ENCODE peak calls at places on chromosomes 2 and 18, in nine cellular contexts. One of them, this sample, is unnamed.

GRCh38 chr2:9690716-9691498 is 60.1 kb upstream of the YWHAQ start:
- DNase-seq in neural progenitor cell: no peak
- DNase-seq in OCI-LY7: no peak
- DNase-seq in SK-N-SH: peak; percentile 56
- DNase-seq in PC-3: no peak
- DNase-seq in HCT116: no peak
- DNase-seq in hepatocyte: no peak
- DNase-seq in GM23338: peak; percentile 20
- DNase-seq in GM23248: no peak
- DNase-seq in this sample: no peak

GRCh38 chr18:75824661-75825060 is 397.2 kb upstream of the SMIM21 start:
- DNase-seq in neural progenitor cell: no peak
- DNase-seq in OCI-LY7: no peak
- DNase-seq in SK-N-SH: no peak
- DNase-seq in PC-3: no peak
- DNase-seq in HCT116: no peak
- DNase-seq in hepatocyte: no peak
- DNase-seq in GM23338: no peak
- DNase-seq in GM23248: no peak
- DNase-seq in this sample: no peak

GRCh38 chr18:79587298-79588125 is 92.1 kb upstream of the CTDP1 start:
- DNase-seq in neural progenitor cell: no peak
- DNase-seq in OCI-LY7: no peak
- DNase-seq in SK-N-SH: no peak
- DNase-seq in PC-3: no peak
- DNase-seq in HCT116: no peak
- DNase-seq in hepatocyte: no peak
- DNase-seq in GM23338: no peak
- DNase-seq in GM23248: no peak
- DNase-seq in this sample: no peak

GRCh38 chr2:230902180-230902899 is 22.7 kb downstream of the GPR55 start:
- DNase-seq in neural progenitor cell: peak; percentile 74
- DNase-seq in OCI-LY7: peak; percentile 52
- DNase-seq in SK-N-SH: peak; percentile 49
- DNase-seq in PC-3: peak; percentile 72
- DNase-seq in HCT116: peak; percentile 54
- DNase-seq in hepatocyte: peak; percentile 80
- DNase-seq in GM23338: peak; percentile 89
- DNase-seq in GM23248: peak; percentile 81
- DNase-seq in this sample: peak; percentile 69

GRCh38 chr2:55165567-55165966 is 66.5 kb downstream of the CLHC1 start:
- DNase-seq in neural progenitor cell: no peak
- DNase-seq in OCI-LY7: no peak
- DNase-seq in SK-N-SH: no peak
- DNase-seq in PC-3: no peak
- DNase-seq in HCT116: no peak
- DNase-seq in hepatocyte: peak; percentile 49
- DNase-seq in GM23338: no peak
- DNase-seq in GM23248: peak; percentile 89
- DNase-seq in this sample: no peak

GRCh38 chr2:143210446-143210819 is 81.2 kb downstream of the ARHGAP15 start:
- DNase-seq in neural progenitor cell: no peak
- DNase-seq in OCI-LY7: no peak
- DNase-seq in SK-N-SH: no peak
- DNase-seq in PC-3: no peak
- DNase-seq in HCT116: no peak
- DNase-seq in hepatocyte: no peak
- DNase-seq in GM23338: no peak
- DNase-seq in GM23248: no peak
- DNase-seq in this sample: no peak

GRCh38 chr2:42028571-42029148 is 19.2 kb upstream of the PKDCC start:
- DNase-seq in neural progenitor cell: no peak
- DNase-seq in OCI-LY7: no peak
- DNase-seq in SK-N-SH: no peak
- DNase-seq in PC-3: no peak
- DNase-seq in HCT116: no peak
- DNase-seq in hepatocyte: no peak
- DNase-seq in GM23338: no peak
- DNase-seq in GM23248: no peak
- DNase-seq in this sample: peak; percentile 84

GRCh38 chr2:12895017-12895416 is 178.3 kb downstream of the TRIB2 start:
- DNase-seq in neural progenitor cell: no peak
- DNase-seq in OCI-LY7: no peak
- DNase-seq in SK-N-SH: no peak
- DNase-seq in PC-3: no peak
- DNase-seq in HCT116: no peak
- DNase-seq in hepatocyte: no peak
- DNase-seq in GM23338: no peak
- DNase-seq in GM23248: no peak
- DNase-seq in this sample: no peak

GRCh38 chr18:43422483-43422882 is 145.2 kb upstream of the SYT4 start:
- DNase-seq in neural progenitor cell: peak; percentile 56
- DNase-seq in OCI-LY7: no peak
- DNase-seq in SK-N-SH: peak; percentile 47
- DNase-seq in PC-3: no peak
- DNase-seq in HCT116: no peak
- DNase-seq in hepatocyte: peak; percentile 34
- DNase-seq in GM23338: peak; percentile 63
- DNase-seq in GM23248: peak; percentile 8
- DNase-seq in this sample: no peak

GRCh38 chr2:26462511-26463251 is 15.2 kb downstream of the OTOF start:
- DNase-seq in neural progenitor cell: peak; percentile 77
- DNase-seq in OCI-LY7: no peak
- DNase-seq in SK-N-SH: peak; percentile 81
- DNase-seq in PC-3: peak; percentile 51
- DNase-seq in HCT116: peak; percentile 60
- DNase-seq in hepatocyte: peak; percentile 77
- DNase-seq in GM23338: peak; percentile 77
- DNase-seq in GM23248: peak; percentile 90
- DNase-seq in this sample: no peak

GRCh38 chr18:58526425-58527115 is 102.3 kb downstream of the ALPK2 start:
- DNase-seq in neural progenitor cell: no peak
- DNase-seq in OCI-LY7: no peak
- DNase-seq in SK-N-SH: no peak
- DNase-seq in PC-3: no peak
- DNase-seq in HCT116: no peak
- DNase-seq in hepatocyte: peak; percentile 39
- DNase-seq in GM23338: no peak
- DNase-seq in GM23248: no peak
- DNase-seq in this sample: no peak

GRCh38 chr2:224136394-224136793 is 97.3 kb upstream of the SERPINE2 start:
- DNase-seq in neural progenitor cell: no peak
- DNase-seq in OCI-LY7: no peak
- DNase-seq in SK-N-SH: no peak
- DNase-seq in PC-3: no peak
- DNase-seq in HCT116: no peak
- DNase-seq in hepatocyte: no peak
- DNase-seq in GM23338: no peak
- DNase-seq in GM23248: peak; percentile 68
- DNase-seq in this sample: no peak

GRCh38 chr2:120508581-120509041 is 162.7 kb downstream of the INHBB start:
- DNase-seq in neural progenitor cell: no peak
- DNase-seq in OCI-LY7: no peak
- DNase-seq in SK-N-SH: no peak
- DNase-seq in PC-3: peak; percentile 29
- DNase-seq in HCT116: no peak
- DNase-seq in hepatocyte: no peak
- DNase-seq in GM23338: no peak
- DNase-seq in GM23248: peak; percentile 43
- DNase-seq in this sample: no peak

GRCh38 chr2:102449370-102449974 is 23.6 kb upstream of the SLC9A4 start:
- DNase-seq in neural progenitor cell: peak; percentile 37
- DNase-seq in OCI-LY7: peak; percentile 16
- DNase-seq in SK-N-SH: peak; percentile 23
- DNase-seq in PC-3: peak; percentile 65
- DNase-seq in HCT116: peak; percentile 13
- DNase-seq in hepatocyte: peak; percentile 62
- DNase-seq in GM23338: peak; percentile 68
- DNase-seq in GM23248: peak; percentile 64
- DNase-seq in this sample: peak; percentile 50

GRCh38 chr2:58571181-58571852 is 330.2 kb upstream of the FANCL start:
- DNase-seq in neural progenitor cell: peak; percentile 75
- DNase-seq in OCI-LY7: peak; percentile 43
- DNase-seq in SK-N-SH: peak; percentile 73
- DNase-seq in PC-3: peak; percentile 86
- DNase-seq in HCT116: peak; percentile 77
- DNase-seq in hepatocyte: peak; percentile 83
- DNase-seq in GM23338: peak; percentile 92
- DNase-seq in GM23248: peak; percentile 85
- DNase-seq in this sample: peak; percentile 61

GRCh38 chr2:157261199-157261782 is 3.8 kb downstream of the GALNT5 start:
- DNase-seq in neural progenitor cell: no peak
- DNase-seq in OCI-LY7: no peak
- DNase-seq in SK-N-SH: peak; percentile 0
- DNase-seq in PC-3: peak; percentile 86
- DNase-seq in HCT116: peak; percentile 89
- DNase-seq in hepatocyte: peak; percentile 84
- DNase-seq in GM23338: no peak
- DNase-seq in GM23248: peak; percentile 91
- DNase-seq in this sample: peak; percentile 61

GRCh38 chr2:178404380-178404767 is 46.6 kb downstream of the PRKRA start:
- DNase-seq in neural progenitor cell: no peak
- DNase-seq in OCI-LY7: peak; percentile 37
- DNase-seq in SK-N-SH: no peak
- DNase-seq in PC-3: peak; percentile 84
- DNase-seq in HCT116: no peak
- DNase-seq in hepatocyte: no peak
- DNase-seq in GM23338: no peak
- DNase-seq in GM23248: peak; percentile 86
- DNase-seq in this sample: peak; percentile 95

GRCh38 chr2:240626531-240627300 is 1.4 kb downstream of the GPR35 start:
- DNase-seq in neural progenitor cell: no peak
- DNase-seq in OCI-LY7: no peak
- DNase-seq in SK-N-SH: peak; percentile 56
- DNase-seq in PC-3: no peak
- DNase-seq in HCT116: no peak
- DNase-seq in hepatocyte: peak; percentile 53
- DNase-seq in GM23338: no peak
- DNase-seq in GM23248: no peak
- DNase-seq in this sample: no peak

GRCh38 chr2:11907178-11907577 is 160.7 kb downstream of the LPIN1 start:
- DNase-seq in neural progenitor cell: no peak
- DNase-seq in OCI-LY7: peak; percentile 25
- DNase-seq in SK-N-SH: no peak
- DNase-seq in PC-3: no peak
- DNase-seq in HCT116: no peak
- DNase-seq in hepatocyte: no peak
- DNase-seq in GM23338: no peak
- DNase-seq in GM23248: no peak
- DNase-seq in this sample: no peak

GRCh38 chr2:172448544-172449267 is 21.3 kb downstream of the ITGA6 start:
- DNase-seq in neural progenitor cell: no peak
- DNase-seq in OCI-LY7: no peak
- DNase-seq in SK-N-SH: no peak
- DNase-seq in PC-3: peak; percentile 66
- DNase-seq in HCT116: no peak
- DNase-seq in hepatocyte: no peak
- DNase-seq in GM23338: peak; percentile 54
- DNase-seq in GM23248: no peak
- DNase-seq in this sample: no peak
- TF ChIP-seq EZH2phosphoT487 in neural progenitor cell: no peak
- TF ChIP-seq EZH2phosphoT487 in OCI-LY7: no peak
- TF ChIP-seq EZH2phosphoT487 in SK-N-SH: no peak
- TF ChIP-seq EZH2phosphoT487 in PC-3: no peak
- TF ChIP-seq EZH2phosphoT487 in HCT116: no peak
- TF ChIP-seq EZH2phosphoT487 in hepatocyte: no peak
- TF ChIP-seq EZH2phosphoT487 in GM23338: no peak
- TF ChIP-seq EZH2phosphoT487 in GM23248: no peak
- TF ChIP-seq EZH2phosphoT487 in this sample: no peak

DNA sequence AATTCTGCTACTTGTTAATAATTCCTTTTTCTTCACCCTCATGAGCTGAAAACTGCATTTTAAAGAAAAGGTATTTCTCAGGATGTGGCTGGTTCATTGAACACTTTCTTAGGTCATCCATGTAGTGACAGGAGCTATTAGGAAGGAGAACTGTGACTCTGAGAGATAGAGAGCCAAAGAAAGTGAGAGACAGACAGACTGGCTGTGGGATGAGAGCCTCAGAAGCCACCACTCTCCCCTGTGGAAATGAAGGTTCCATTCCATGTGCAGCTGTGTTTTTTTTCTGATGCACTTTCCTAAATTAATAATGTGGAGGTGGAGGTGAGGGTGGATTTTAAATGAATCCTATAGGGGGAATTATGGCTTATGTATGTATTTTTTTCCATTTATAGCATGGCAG is 113.3 kb downstream of the FAM210A start:
- DNase-seq in neural progenitor cell: no peak
- DNase-seq in OCI-LY7: peak; percentile 24
- DNase-seq in SK-N-SH: no peak
- DNase-seq in PC-3: no peak
- DNase-seq in HCT116: no peak
- DNase-seq in hepatocyte: no peak
- DNase-seq in GM23338: no peak
- DNase-seq in GM23248: no peak
- DNase-seq in this sample: no peak
- H3K4me3 ChIP-seq in neural progenitor cell: no peak overlapping the region
- H3K4me3 ChIP-seq in OCI-LY7: peak overlapping the region; percentile 85
- H3K4me3 ChIP-seq in SK-N-SH: no peak overlapping the region
- H3K4me3 ChIP-seq in PC-3: no peak overlapping the region
- H3K4me3 ChIP-seq in HCT116: no peak overlapping the region
- H3K4me3 ChIP-seq in hepatocyte: no peak overlapping the region
- H3K4me3 ChIP-seq in GM23338: no peak overlapping the region
- H3K4me3 ChIP-seq in GM23248: no peak overlapping the region
- H3K4me3 ChIP-seq in this sample: peak overlapping the region; percentile 59

DNA sequence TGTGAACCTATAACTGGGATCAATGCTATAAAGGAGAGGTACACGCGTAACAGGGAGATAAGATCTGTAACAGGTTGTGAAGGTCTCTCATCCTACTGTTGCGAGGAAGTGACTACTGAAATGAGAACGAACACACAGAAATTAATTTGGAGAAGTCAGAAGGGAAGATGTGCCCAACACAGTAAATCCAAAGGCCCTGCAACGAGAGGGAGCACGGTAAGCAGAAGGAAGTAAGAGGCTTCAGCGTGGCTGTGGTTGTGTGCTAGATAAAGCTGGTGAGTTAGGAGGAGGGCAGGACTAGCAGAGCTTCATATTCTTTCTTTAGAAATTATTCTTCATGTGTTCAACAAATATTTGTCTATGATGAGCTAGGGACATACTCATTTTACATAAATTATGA is 2.5 kb upstream of the ATG16L1 start:
- DNase-seq in neural progenitor cell: no peak
- DNase-seq in OCI-LY7: no peak
- DNase-seq in SK-N-SH: no peak
- DNase-seq in PC-3: peak; percentile 17
- DNase-seq in HCT116: no peak
- DNase-seq in hepatocyte: no peak
- DNase-seq in GM23338: no peak
- DNase-seq in GM23248: no peak
- DNase-seq in this sample: no peak
- TF ChIP-seq EZH2phosphoT487 in neural progenitor cell: no peak
- TF ChIP-seq EZH2phosphoT487 in OCI-LY7: no peak
- TF ChIP-seq EZH2phosphoT487 in SK-N-SH: no peak
- TF ChIP-seq EZH2phosphoT487 in PC-3: no peak
- TF ChIP-seq EZH2phosphoT487 in HCT116: no peak
- TF ChIP-seq EZH2phosphoT487 in hepatocyte: no peak
- TF ChIP-seq EZH2phosphoT487 in GM23338: no peak
- TF ChIP-seq EZH2phosphoT487 in GM23248: no peak
- TF ChIP-seq EZH2phosphoT487 in this sample: no peak

DNA sequence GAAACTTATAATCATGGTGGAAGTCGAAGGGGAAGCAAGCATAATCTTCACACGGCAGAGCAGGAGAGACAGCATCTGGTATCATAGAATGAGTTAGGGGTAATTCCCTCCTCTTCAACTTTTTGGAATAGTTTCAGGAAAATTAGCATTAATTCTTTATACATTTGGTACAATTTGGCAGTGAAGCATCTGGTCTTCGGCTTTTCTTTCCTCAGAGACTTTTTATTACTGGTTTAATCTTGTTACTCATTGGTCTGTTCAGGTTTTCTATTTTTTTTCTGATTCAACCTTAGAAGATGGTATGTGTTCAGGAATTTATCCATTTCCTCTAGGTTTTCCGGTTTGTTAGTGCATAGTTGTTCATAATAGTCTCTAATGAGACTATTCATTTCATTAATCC is 39.7 kb upstream of the ABCA12 start:
- DNase-seq in neural progenitor cell: no peak
- DNase-seq in OCI-LY7: no peak
- DNase-seq in SK-N-SH: no peak
- DNase-seq in PC-3: no peak
- DNase-seq in HCT116: no peak
- DNase-seq in hepatocyte: no peak
- DNase-seq in GM23338: no peak
- DNase-seq in GM23248: no peak
- DNase-seq in this sample: no peak
- H3K4me3 ChIP-seq in neural progenitor cell: no peak overlapping the region
- H3K4me3 ChIP-seq in OCI-LY7: no peak overlapping the region
- H3K4me3 ChIP-seq in SK-N-SH: no peak overlapping the region
- H3K4me3 ChIP-seq in PC-3: no peak overlapping the region
- H3K4me3 ChIP-seq in HCT116: no peak overlapping the region
- H3K4me3 ChIP-seq in hepatocyte: no peak overlapping the region
- H3K4me3 ChIP-seq in GM23338: no peak overlapping the region
- H3K4me3 ChIP-seq in GM23248: no peak overlapping the region
- H3K4me3 ChIP-seq in this sample: no peak overlapping the region

This sample was measured in MM.1S.